ENCODE peak calls at places on chromosomes 11 and 22, in ten cellular contexts. H, U, A, C, X, R, Z, L, O and B are unnamed samples.

GRCh38 chr11:68347841-68348240 is 35.5 kb downstream of the LRP5 start:
- DNase-seq in C (no peak), L (no peak), X (no peak), Z (no peak), R (no peak), O (no peak), U (no peak), A (no peak), H (no peak), B (no peak)

GRCh38 chr11:126415128-126415527 is 59.6 kb downstream of the ST3GAL4 start:
- DNase-seq in O (peak), H (no peak), C (no peak), L (peak), U (no peak), X (no peak), A (no peak), Z (no peak), R (peak), B (no peak)

GRCh38 chr22:33922268-33922667 is 2.0 kb upstream of the LARGE1 start:
- DNase-seq in A (no peak), L (peak), X (peak), Z (no peak), U (peak), R (peak), C (no peak), H (peak), O (peak), B (no peak)

GRCh38 chr11:60377737-60378136 is 595 bp upstream of the MS4A7 start:
- DNase-seq in U (no peak), C (peak), L (no peak), R (peak), X (peak), O (no peak), A (peak), Z (no peak), H (no peak), B (no peak)

GRCh38 chr11:62542750-62543567 is 3.6 kb downstream of the AHNAK start:
- DNase-seq in O (peak), H (peak), Z (peak), U (peak), L (peak), C (peak), X (peak), R (peak), A (peak), B (peak)

GRCh38 chr11:36164522-36165250 is 124.5 kb downstream of the COMMD9 start:
- DNase-seq in A (peak), X (no peak), C (no peak), U (no peak), R (no peak), O (no peak), Z (peak), H (no peak), L (peak), B (no peak)

GRCh38 chr22:41401781-41402648 is 20.3 kb downstream of the TEF start:
- DNase-seq in L (peak), U (no peak), R (peak), H (peak), C (peak), X (no peak), Z (peak), A (peak), O (peak), B (no peak)

GRCh38 chr11:2121227-2122130 is 17.7 kb downstream of the IGF2 start:
- DNase-seq in O (no peak), U (no peak), Z (no peak), C (no peak), H (no peak), L (no peak), R (no peak), X (no peak), A (no peak), B (no peak)

GRCh38 chr11:70567680-70568503 is 169.6 kb downstream of the CTTN start:
- DNase-seq in H (peak), L (peak), X (no peak), O (no peak), R (peak), C (peak), U (peak), A (no peak), Z (no peak), B (no peak)

GRCh38 chr22:45036154-45036553 is 26.3 kb upstream of the PHF21B start:
- DNase-seq in L (peak), O (peak), H (no peak), X (no peak), C (no peak), Z (no peak), R (no peak), U (no peak), A (no peak), B (no peak)

GRCh38 chr22:49608228-49608627 is 219.4 kb downstream of the BRD1 start:
- DNase-seq in O (no peak), X (no peak), U (no peak), L (no peak), C (peak), H (no peak), Z (no peak), A (no peak), R (no peak), B (no peak)

GRCh38 chr11:108551653-108552462 is 41.7 kb downstream of the EXPH5 start:
- DNase-seq in X (no peak), L (peak), H (peak), U (no peak), O (no peak), Z (no peak), A (no peak), R (no peak), C (no peak), B (no peak)

DNA sequence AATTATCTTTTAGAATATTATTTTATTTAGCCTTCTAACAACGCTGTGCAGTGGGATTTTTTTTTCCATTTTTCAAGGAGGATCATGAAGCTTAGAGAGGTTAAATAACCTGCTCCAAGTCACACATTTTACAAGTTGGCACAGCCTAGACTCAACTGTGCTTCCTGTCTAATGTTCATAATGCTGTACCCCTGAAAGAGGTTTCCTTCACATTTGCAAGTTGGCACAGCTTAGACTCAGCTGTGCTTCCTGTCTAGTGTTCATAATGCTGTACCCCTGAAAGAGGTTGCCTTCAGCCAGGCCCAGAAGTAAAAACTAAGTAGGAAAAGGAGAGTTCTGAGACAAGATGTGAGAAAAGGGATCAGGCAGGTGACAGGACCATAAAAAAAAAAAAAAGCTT is 7.9 kb upstream of the HEPACAM start:
- DNase-seq in R (no peak), O (no peak), X (no peak), A (no peak), C (no peak), U (no peak), H (no peak), L (no peak), Z (no peak), B (no peak)
- H3K27ac ChIP-seq in R (no peak), O (peak), X (no peak), A (no peak), C (no peak), U (no peak), H (no peak), L (no peak), Z (no peak), B (no peak)

DNA sequence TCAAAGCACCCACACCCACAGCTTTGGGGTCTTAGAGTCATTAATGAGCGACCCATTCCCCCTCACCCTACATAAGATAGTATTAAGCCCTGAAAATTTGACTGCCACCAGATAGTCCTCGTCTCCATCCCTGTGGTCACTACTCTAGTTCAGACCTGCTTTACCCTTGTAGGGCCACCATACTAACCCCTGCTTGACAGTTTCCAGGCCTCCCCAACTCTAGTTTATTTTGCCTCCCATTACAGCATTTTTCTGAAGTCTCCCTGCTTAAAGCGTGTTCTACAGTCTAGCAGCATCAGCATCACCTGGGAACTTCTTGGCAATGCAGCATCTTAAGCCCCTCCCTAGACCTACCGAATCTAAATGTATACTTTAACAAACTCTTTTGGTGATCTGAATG is 192.4 kb downstream of the MAML2 start:
- DNase-seq in C (no peak), A (no peak), Z (no peak), L (no peak), H (no peak), R (no peak), O (no peak), U (no peak), X (no peak), B (no peak)
- H3K4me3 ChIP-seq in C (no peak), A (no peak), Z (no peak), L (no peak), H (no peak), R (no peak), O (no peak), U (no peak), X (no peak), B (no peak)

GRCh38 chr11:128481135-128481534 is 106.2 kb downstream of the ETS1 start:
- DNase-seq in Z (no peak), O (no peak), C (no peak), A (no peak), L (peak), H (no peak), X (no peak), U (no peak), R (no peak), B (no peak)

GRCh38 chr11:128478305-128478704 is 109.1 kb downstream of the ETS1 start:
- DNase-seq in X (no peak), O (no peak), A (no peak), L (no peak), C (no peak), U (no peak), Z (no peak), R (no peak), H (no peak), B (no peak)

GRCh38 chr11:128482092-128482491 is 105.3 kb downstream of the ETS1 start:
- DNase-seq in U (no peak), O (no peak), H (no peak), L (no peak), C (no peak), R (no peak), Z (no peak), A (no peak), X (no peak), B (no peak)

GRCh38 chr11:128480665-128481064 is 106.7 kb downstream of the ETS1 start:
- DNase-seq in O (no peak), L (no peak), U (no peak), Z (no peak), R (no peak), C (no peak), X (no peak), H (no peak), A (no peak), B (no peak)

GRCh38 chr11:128480066-128480465 is 107.3 kb downstream of the ETS1 start:
- DNase-seq in Z (no peak), U (no peak), O (no peak), X (no peak), A (no peak), R (no peak), L (no peak), C (no peak), H (no peak), B (no peak)
- H3K27ac ChIP-seq in Z (no peak), U (no peak), O (peak), X (peak), A (no peak), R (peak), L (no peak), C (peak), H (no peak), B (peak)

DNA sequence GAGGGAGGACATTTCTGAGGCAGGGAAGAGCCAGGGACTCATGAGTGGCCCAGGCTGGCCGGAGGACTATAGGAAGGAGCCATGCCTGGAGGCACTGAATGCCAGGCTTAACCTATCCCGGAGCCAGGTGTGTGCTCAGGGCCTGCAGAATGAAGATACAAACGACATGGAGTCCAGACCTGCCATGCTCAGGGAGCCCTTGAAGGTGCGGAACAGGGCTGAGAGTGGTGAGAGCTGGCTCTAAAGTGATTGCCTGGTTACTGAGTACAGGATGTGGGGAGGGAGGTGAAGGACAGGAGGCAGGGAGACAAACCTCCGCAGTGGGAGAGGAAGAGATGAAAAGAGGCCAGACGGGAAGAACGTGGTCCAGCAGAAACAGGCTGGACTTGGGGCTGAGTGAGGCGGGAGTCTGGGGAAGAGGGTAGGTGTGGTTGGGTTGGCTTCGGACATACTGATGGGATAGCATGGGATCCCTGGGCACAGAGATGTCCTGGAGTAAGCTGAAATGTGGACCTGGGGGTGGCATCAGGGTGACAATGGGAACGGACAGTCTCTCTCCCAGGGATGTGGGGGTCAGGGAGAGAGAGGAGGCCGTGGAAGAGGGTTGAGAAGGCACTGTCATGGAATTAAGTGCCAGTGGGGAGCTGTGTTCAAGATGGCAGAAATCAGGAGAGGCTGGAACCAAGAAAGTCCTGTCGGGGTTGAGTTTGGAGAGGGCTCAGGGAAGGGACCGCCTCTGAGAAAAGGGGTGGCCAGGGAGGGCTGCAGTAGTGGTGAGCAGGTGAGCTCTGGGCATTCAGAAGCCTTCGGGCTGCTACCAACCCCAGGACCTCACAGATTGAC is 1.5 kb upstream of the ANKRD13D start:
- DNase-seq in Z (no peak), X (peak), A (no peak), O (no peak), H (no peak), L (no peak), U (no peak), C (no peak), R (no peak), B (peak)
- H3K4me3 ChIP-seq in Z (no peak), X (peak), A (peak), O (peak), H (peak), L (no peak), U (peak), C (peak), R (peak), B (peak)

GRCh38 chr22:29478326-29479276 is 1.4 kb upstream of the NEFH start:
- DNase-seq in H (peak), X (no peak), L (no peak), C (no peak), O (no peak), U (peak), R (no peak), A (no peak), Z (peak), B (peak)

GRCh38 chr22:29477919-29478318 is 2.1 kb upstream of the NEFH start:
- DNase-seq in U (peak), O (no peak), H (peak), R (no peak), C (no peak), A (no peak), Z (no peak), L (no peak), X (no peak), B (no peak)

GRCh38 chr22:29480262-29480511 is 169 bp downstream of the NEFH start:
- DNase-seq in L (no peak), O (no peak), C (no peak), H (no peak), X (no peak), Z (no peak), A (no peak), U (no peak), R (no peak), B (no peak)

GRCh38 chr22:29480512-29481264 is 670 bp downstream of the NEFH start:
- DNase-seq in O (peak), R (no peak), C (peak), U (peak), A (no peak), Z (peak), X (no peak), L (peak), H (peak), B (peak)

DNA sequence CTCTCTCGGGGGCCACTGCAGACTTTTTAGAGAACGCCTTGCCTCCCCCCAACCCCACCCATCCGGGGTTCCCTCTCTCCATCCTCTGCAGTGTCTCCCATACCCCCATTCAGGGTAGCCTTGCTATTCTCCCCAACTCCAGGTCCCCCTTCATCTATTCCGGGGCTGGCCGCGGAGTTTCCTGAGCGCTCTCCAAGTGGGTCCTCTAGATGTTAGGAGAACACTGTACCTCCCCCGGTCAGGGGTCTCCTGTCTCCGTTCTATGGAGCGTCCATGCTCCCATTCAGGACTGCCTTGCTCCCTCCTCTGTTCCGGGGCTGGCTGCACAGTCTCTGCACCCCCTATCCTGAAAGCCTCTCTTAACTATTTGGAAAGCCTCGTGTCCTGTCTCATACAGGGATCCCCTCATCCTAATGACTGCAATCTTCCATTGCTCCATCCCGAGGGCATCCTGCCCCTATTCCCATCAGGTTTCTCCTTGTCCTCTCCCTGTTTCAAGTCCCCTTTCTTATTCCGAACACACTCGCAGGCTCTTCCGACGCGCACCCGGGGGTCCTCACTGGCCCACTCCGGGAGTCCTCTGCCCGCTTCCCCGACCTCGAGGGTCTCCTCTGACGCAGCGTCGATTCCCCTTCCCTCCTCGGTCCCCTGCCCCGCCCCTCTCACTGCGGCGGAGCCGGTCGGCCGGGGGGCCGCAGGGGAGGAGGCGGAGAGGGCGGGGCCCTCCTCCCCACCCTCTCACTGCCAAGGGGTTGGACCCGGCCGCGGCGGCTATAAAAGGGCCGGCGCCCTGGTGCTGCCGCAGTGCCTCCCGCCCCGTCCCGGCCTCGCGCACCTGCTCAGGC is at the start of gene NEFH:
- DNase-seq in H (peak), X (no peak), L (no peak), A (no peak), R (no peak), Z (no peak), C (no peak), O (peak), U (peak), B (no peak)
- H3K27ac ChIP-seq in H (no peak), X (no peak), L (no peak), A (no peak), R (no peak), Z (no peak), C (no peak), O (peak), U (no peak), B (no peak)